ENCODE peak calls at places on chromosomes 5 and 9, in four cellular contexts. One of them, this sample, is unnamed.

GRCh38 chr9:34493972-34494535 is 28.7 kb downstream of the ENHO start:
- DNase-seq in psoas muscle: peak
- DNase-seq in AG09309: no peak
- DNase-seq in BE2C: no peak
- DNase-seq in this sample: peak

GRCh38 chr5:73853091-73853490 is 227.1 kb downstream of the ARHGEF28 start:
- DNase-seq in BE2C: no peak
- DNase-seq in psoas muscle: no peak
- DNase-seq in AG09309: peak
- DNase-seq in this sample: peak

GRCh38 chr9:17082343-17082742 is 52.5 kb upstream of the CNTLN start:
- DNase-seq in BE2C: peak
- DNase-seq in AG09309: no peak
- DNase-seq in psoas muscle: no peak
- DNase-seq in this sample: no peak

GRCh38 chr9:109859447-109859846 is 79.4 kb downstream of the PALM2AKAP2 start:
- DNase-seq in BE2C: no peak
- DNase-seq in AG09309: no peak
- DNase-seq in psoas muscle: no peak
- DNase-seq in this sample: no peak

GRCh38 chr9:33814816-33815215 is 2.1 kb upstream of the UBE2R2 start:
- DNase-seq in psoas muscle: no peak
- DNase-seq in AG09309: no peak
- DNase-seq in BE2C: no peak
- DNase-seq in this sample: no peak

GRCh38 chr5:121741156-121741555 is 110.5 kb upstream of the FTMT start:
- DNase-seq in psoas muscle: no peak
- DNase-seq in AG09309: no peak
- DNase-seq in BE2C: no peak
- DNase-seq in this sample: no peak

GRCh38 chr9:82745919-82746318 is 317.0 kb downstream of the RASEF start:
- DNase-seq in BE2C: no peak
- DNase-seq in AG09309: no peak
- DNase-seq in psoas muscle: no peak
- DNase-seq in this sample: no peak

GRCh38 chr9:37497320-37497719 is 11.6 kb downstream of the POLR1E start:
- DNase-seq in psoas muscle: no peak
- DNase-seq in BE2C: no peak
- DNase-seq in AG09309: no peak
- DNase-seq in this sample: no peak

GRCh38 chr5:65480306-65480865 is 1.3 kb downstream of the ADAMTS6 start:
- DNase-seq in BE2C: peak
- DNase-seq in psoas muscle: peak
- DNase-seq in AG09309: peak
- DNase-seq in this sample: peak

GRCh38 chr5:150069619-150070276 is 16.6 kb downstream of the CSF1R start:
- DNase-seq in BE2C: no peak
- DNase-seq in psoas muscle: peak
- DNase-seq in AG09309: no peak
- DNase-seq in this sample: no peak

GRCh38 chr9:36948051-36948450 is 86.0 kb downstream of the PAX5 start:
- DNase-seq in psoas muscle: no peak
- DNase-seq in BE2C: no peak
- DNase-seq in AG09309: no peak
- DNase-seq in this sample: no peak

GRCh38 chr5:88245241-88245892 is 23.3 kb downstream of the TMEM161B start:
- DNase-seq in AG09309: no peak
- DNase-seq in BE2C: no peak
- DNase-seq in psoas muscle: no peak
- DNase-seq in this sample: no peak

GRCh38 chr5:88244686-88245085 is 24.0 kb downstream of the TMEM161B start:
- DNase-seq in AG09309: no peak
- DNase-seq in BE2C: no peak
- DNase-seq in psoas muscle: no peak
- DNase-seq in this sample: peak

GRCh38 chr5:88248094-88248493 is 20.6 kb downstream of the TMEM161B start:
- DNase-seq in AG09309: no peak
- DNase-seq in psoas muscle: no peak
- DNase-seq in BE2C: no peak
- DNase-seq in this sample: no peak

GRCh38 chr5:88248743-88249540 is 19.7 kb downstream of the TMEM161B start:
- DNase-seq in AG09309: no peak
- DNase-seq in psoas muscle: no peak
- DNase-seq in BE2C: no peak
- DNase-seq in this sample: no peak

DNA sequence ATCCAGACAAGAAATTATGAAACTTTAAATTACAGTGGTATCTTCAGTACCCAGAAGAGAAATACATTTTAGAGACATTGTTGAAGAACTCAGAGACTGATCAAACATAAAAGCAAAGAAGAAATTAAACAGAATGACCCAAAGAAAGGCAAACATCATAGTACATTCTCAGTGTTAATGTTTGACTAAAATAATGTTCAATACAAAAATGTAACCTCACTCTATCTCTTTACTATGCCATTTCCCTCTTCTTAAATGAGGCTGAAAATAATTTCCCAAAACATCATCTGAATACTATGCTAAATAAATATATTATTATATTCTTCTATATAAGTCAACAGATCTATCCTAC is 22.8 kb downstream of the TMEM161B start:
- DNase-seq in BE2C: no peak
- DNase-seq in psoas muscle: no peak
- DNase-seq in AG09309: no peak
- DNase-seq in this sample: no peak
- H3K4me3 ChIP-seq in BE2C: no peak
- H3K4me3 ChIP-seq in psoas muscle: no peak
- H3K4me3 ChIP-seq in AG09309: no peak
- H3K4me3 ChIP-seq in this sample: no peak

GRCh38 chr5:69415584-69415958 is 655 bp downstream of the MARVELD2 start:
- DNase-seq in BE2C: no peak
- DNase-seq in psoas muscle: no peak
- DNase-seq in AG09309: no peak
- DNase-seq in this sample: peak
- H3K4me3 ChIP-seq in BE2C: no peak
- H3K4me3 ChIP-seq in psoas muscle: peak
- H3K4me3 ChIP-seq in AG09309: peak
- H3K4me3 ChIP-seq in this sample: peak

GRCh38 chr9:96550659-96551058 is 69.0 kb downstream of the CDC14B start:
- DNase-seq in AG09309: no peak
- DNase-seq in psoas muscle: no peak
- DNase-seq in BE2C: no peak
- DNase-seq in this sample: peak

GRCh38 chr9:96554801-96555566 is 64.7 kb downstream of the CDC14B start:
- DNase-seq in psoas muscle: no peak
- DNase-seq in AG09309: no peak
- DNase-seq in BE2C: no peak
- DNase-seq in this sample: no peak

GRCh38 chr9:96554326-96554725 is 65.3 kb downstream of the CDC14B start:
- DNase-seq in psoas muscle: no peak
- DNase-seq in AG09309: no peak
- DNase-seq in BE2C: no peak
- DNase-seq in this sample: no peak

GRCh38 chr9:96553070-96553469 is 66.6 kb downstream of the CDC14B start:
- DNase-seq in BE2C: no peak
- DNase-seq in psoas muscle: no peak
- DNase-seq in AG09309: peak
- DNase-seq in this sample: peak

GRCh38 chr9:96551403-96551802 is 68.2 kb downstream of the CDC14B start:
- DNase-seq in psoas muscle: no peak
- DNase-seq in BE2C: no peak
- DNase-seq in AG09309: no peak
- DNase-seq in this sample: no peak
- H3K4me3 ChIP-seq in psoas muscle: no peak
- H3K4me3 ChIP-seq in BE2C: no peak
- H3K4me3 ChIP-seq in AG09309: no peak
- H3K4me3 ChIP-seq in this sample: no peak

GRCh38 chr5:31853398-31854135 is 214.6 kb downstream of the PDZD2 start:
- DNase-seq in BE2C: no peak
- DNase-seq in psoas muscle: no peak
- DNase-seq in AG09309: no peak
- DNase-seq in this sample: peak
- H3K4me3 ChIP-seq in BE2C: no peak
- H3K4me3 ChIP-seq in psoas muscle: peak
- H3K4me3 ChIP-seq in AG09309: no peak
- H3K4me3 ChIP-seq in this sample: no peak